ENCODE peak calls at places on chromosomes 7 and 10, in ten cellular contexts. Z is naive thymus-derived CD8-positive, alpha-beta T cell; K is astrocyte of the cerebellum; D is iPS-NIHi11; N is HCT116; V is NCI-H345; B is islet precursor cell; M is COR-L47; O is NT2/D1; G is nephron progenitor cell. U is an unnamed sample.

GRCh38 chr10:108166401-108166800 is 1001.9 kb upstream of the SORCS1 start:
- DNase-seq in Z (no peak), K (no peak), D (no peak), N (no peak), V (no peak), B (no peak), M (no peak), O (no peak), G (no peak), U (no peak)

GRCh38 chr7:26534649-26535482 is 243.2 kb downstream of the SNX10 start:
- DNase-seq in Z (no peak), K (no peak), D (no peak), N (no peak), V (peak), B (no peak), M (peak), O (no peak), G (peak), U (peak)

GRCh38 chr7:140003913-140004382 is 58.8 kb downstream of the PARP12 start:
- DNase-seq in Z (peak), K (peak), D (peak), N (peak), V (peak), B (peak), M (peak), O (no peak), G (peak), U (peak)

GRCh38 chr7:118183254-118183585 is 744 bp upstream of the LSM8 start:
- DNase-seq in Z (peak), K (no peak), D (no peak), N (no peak), V (no peak), B (no peak), M (no peak), O (no peak), G (peak), U (no peak)

GRCh38 chr10:36779238-36779846 is 346.1 kb upstream of the ANKRD30A start:
- DNase-seq in Z (no peak), K (peak), D (peak), N (no peak), V (peak), B (peak), M (peak), O (peak), G (peak), U (peak)

GRCh38 chr10:97969538-97969937 is 60.9 kb downstream of the CRTAC1 start:
- DNase-seq in Z (no peak), K (no peak), D (no peak), N (no peak), V (no peak), B (no peak), M (no peak), O (no peak), G (no peak), U (no peak)

GRCh38 chr7:107874605-107875446 is 16.2 kb upstream of the DLD start:
- DNase-seq in Z (peak), K (peak), D (peak), N (peak), V (peak), B (peak), M (peak), O (peak), G (peak), U (peak)

GRCh38 chr10:25226775-25227682 is 52.2 kb downstream of the GPR158 start:
- DNase-seq in Z (no peak), K (peak), D (peak), N (peak), V (peak), B (peak), M (peak), O (peak), G (peak), U (peak)

GRCh38 chr7:128108641-128109423 is 77.6 kb upstream of the LRRC4 start:
- DNase-seq in Z (peak), K (no peak), D (no peak), N (no peak), V (no peak), B (no peak), M (no peak), O (no peak), G (no peak), U (no peak)

GRCh38 chr10:2897619-2898508 is 169.5 kb upstream of the PFKP start:
- DNase-seq in Z (no peak), K (no peak), D (no peak), N (no peak), V (no peak), B (peak), M (no peak), O (no peak), G (no peak), U (no peak)

GRCh38 chr7:133975130-133975529 is 152.0 kb upstream of the LRGUK start:
- DNase-seq in Z (no peak), K (no peak), D (no peak), N (no peak), V (no peak), B (no peak), M (no peak), O (no peak), G (no peak), U (no peak)

GRCh38 chr10:129629911-129630310 is 162.9 kb downstream of the MGMT start:
- DNase-seq in Z (no peak), K (no peak), D (no peak), N (no peak), V (no peak), B (no peak), M (no peak), O (no peak), G (no peak), U (no peak)

GRCh38 chr10:78742730-78743615 is 325.8 kb upstream of the ZMIZ1 start:
- DNase-seq in Z (peak), K (no peak), D (no peak), N (no peak), V (peak), B (peak), M (no peak), O (no peak), G (peak), U (no peak)

GRCh38 chr7:78587443-78588044 is 789.0 kb downstream of the PHTF2 start:
- DNase-seq in Z (no peak), K (no peak), D (no peak), N (peak), V (no peak), B (no peak), M (peak), O (no peak), G (no peak), U (peak)

GRCh38 chr10:43355749-43356371 is 15.6 kb upstream of the FXYD4 start:
- DNase-seq in Z (no peak), K (no peak), D (no peak), N (peak), V (no peak), B (peak), M (no peak), O (no peak), G (no peak), U (no peak)

GRCh38 chr10:31075434-31075833 is 43.8 kb upstream of the ZNF438 start:
- DNase-seq in Z (no peak), K (peak), D (no peak), N (no peak), V (no peak), B (no peak), M (no peak), O (no peak), G (no peak), U (no peak)

GRCh38 chr7:142112086-142112485 is 568 bp downstream of the MGAM2 start:
- DNase-seq in Z (no peak), K (no peak), D (peak), N (no peak), V (no peak), B (no peak), M (no peak), O (peak), G (no peak), U (no peak)

GRCh38 chr10:113004219-113004618 is 54.2 kb downstream of the TCF7L2 start:
- DNase-seq in Z (no peak), K (no peak), D (no peak), N (no peak), V (no peak), B (no peak), M (no peak), O (no peak), G (no peak), U (no peak)

GRCh38 chr10:26412932-26413331 is 25.2 kb upstream of the APBB1IP start:
- DNase-seq in Z (no peak), K (no peak), D (no peak), N (no peak), V (no peak), B (no peak), M (no peak), O (no peak), G (no peak), U (no peak)

GRCh38 chr7:8133955-8134733 is 127.8 kb downstream of the ICA1 start:
- DNase-seq in Z (no peak), K (peak), D (no peak), N (no peak), V (no peak), B (no peak), M (no peak), O (no peak), G (no peak), U (no peak)

GRCh38 chr7:157877298-157877840 is 540.6 kb downstream of the DNAJB6 start:
- DNase-seq in Z (no peak), K (no peak), D (no peak), N (no peak), V (no peak), B (no peak), M (no peak), O (no peak), G (no peak), U (no peak)